ENCODE peak calls at places on chromosome 19, in seven cellular contexts. W, P, U, F, L, N and C are unnamed samples.

GRCh38 chr19:2503521-2504109 is 27.7 kb downstream of the GADD45B start:
- DNase-seq in W (peak), P (no peak), U (peak), F (no peak), L (peak), N (no peak), C (no peak)

GRCh38 chr19:4369109-4369887 is 25.9 kb downstream of the MPND start:
- DNase-seq in W (peak), P (peak), U (no peak), F (peak), L (no peak), N (no peak), C (no peak)

GRCh38 chr19:44777715-44778347 is at the start of gene CBLC:
- DNase-seq in W (peak), P (peak), U (no peak), F (peak), L (no peak), N (peak), C (no peak)

GRCh38 chr19:17405250-17406038 is at the start of gene BST2:
- DNase-seq in W (peak), P (no peak), U (peak), F (peak), L (peak), N (peak), C (no peak)

GRCh38 chr19:39613597-39613996 is 11.3 kb downstream of the LGALS13 start:
- DNase-seq in W (no peak), P (no peak), U (no peak), F (no peak), L (no peak), N (no peak), C (no peak)

GRCh38 chr19:39546599-39546998 is 6.6 kb upstream of the EID2 start:
- DNase-seq in W (peak), P (no peak), U (no peak), F (peak), L (no peak), N (peak), C (no peak)

GRCh38 chr19:531753-532571 is at the start of gene CDC34:
- DNase-seq in W (no peak), P (no peak), U (no peak), F (no peak), L (no peak), N (no peak), C (no peak)

GRCh38 chr19:45079063-45079910 is at the start of gene GEMIN7:
- DNase-seq in W (peak), P (peak), U (peak), F (peak), L (peak), N (peak), C (peak)

GRCh38 chr19:39319098-39319891 is 1.4 kb downstream of the LRFN1 start:
- DNase-seq in W (no peak), P (no peak), U (no peak), F (no peak), L (no peak), N (no peak), C (no peak)

GRCh38 chr19:16457195-16457953 is 14.4 kb downstream of the EPS15L1 start:
- DNase-seq in W (no peak), P (peak), U (peak), F (no peak), L (peak), N (no peak), C (no peak)

GRCh38 chr19:49718511-49718910 is 27.6 kb downstream of the CPT1C start:
- DNase-seq in W (peak), P (no peak), U (peak), F (no peak), L (peak), N (peak), C (no peak)

GRCh38 chr19:16470911-16471811 is 609 bp downstream of the EPS15L1 start:
- DNase-seq in W (peak), P (peak), U (peak), F (no peak), L (peak), N (no peak), C (no peak)

GRCh38 chr19:49845433-49845832 is 5.5 kb upstream of the PTOV1 start:
- DNase-seq in W (no peak), P (no peak), U (peak), F (no peak), L (no peak), N (no peak), C (no peak)

GRCh38 chr19:1027020-1027952 is 878 bp downstream of the CNN2 start:
- DNase-seq in W (peak), P (no peak), U (no peak), F (no peak), L (no peak), N (no peak), C (peak)

GRCh38 chr19:39590265-39590664 is 12.1 kb upstream of the LGALS13 start:
- DNase-seq in W (peak), P (peak), U (peak), F (no peak), L (no peak), N (no peak), C (peak)

GRCh38 chr19:45507864-45508680 is 793 bp downstream of the VASP start:
- DNase-seq in W (peak), P (peak), U (no peak), F (peak), L (peak), N (peak), C (no peak)

GRCh38 chr19:1567116-1567847 is 843 bp downstream of the MEX3D start:
- DNase-seq in W (no peak), P (no peak), U (no peak), F (no peak), L (peak), N (no peak), C (no peak)

GRCh38 chr19:597406-598315 is 8.0 kb downstream of the HCN2 start:
- DNase-seq in W (no peak), P (no peak), U (no peak), F (no peak), L (no peak), N (no peak), C (no peak)

GRCh38 chr19:5430237-5430636 is 25.0 kb upstream of the ZNRF4 start:
- DNase-seq in W (peak), P (peak), U (no peak), F (peak), L (no peak), N (no peak), C (no peak)

GRCh38 chr19:36182612-36183454 is 30.6 kb upstream of the COX7A1 start:
- DNase-seq in W (peak), P (no peak), U (peak), F (peak), L (no peak), N (peak), C (no peak)

GRCh38 chr19:16385296-16385695 is 60.7 kb downstream of the KLF2 start:
- DNase-seq in W (no peak), P (no peak), U (no peak), F (no peak), L (no peak), N (no peak), C (no peak)

GRCh38 chr19:46730595-46730994 is 13.7 kb upstream of the PRKD2 start:
- DNase-seq in W (no peak), P (no peak), U (no peak), F (no peak), L (no peak), N (no peak), C (no peak)

GRCh38 chr19:35669566-35669965 is 3.2 kb downstream of the UPK1A start:
- DNase-seq in W (no peak), P (no peak), U (no peak), F (no peak), L (no peak), N (no peak), C (no peak)

GRCh38 chr19:36136975-36137686 is 2.7 kb upstream of the CAPNS1 start:
- DNase-seq in W (peak), P (no peak), U (peak), F (no peak), L (no peak), N (peak), C (no peak)

GRCh38 chr19:33407716-33408115 is 34.2 kb downstream of the CEBPG start:
- DNase-seq in W (no peak), P (no peak), U (no peak), F (no peak), L (no peak), N (no peak), C (no peak)

GRCh38 chr19:703651-704446 is 4.9 kb upstream of the PALM start:
- DNase-seq in W (peak), P (peak), U (peak), F (peak), L (peak), N (peak), C (peak)

GRCh38 chr19:30318261-30318660 is 53.9 kb upstream of the ZNF536 start:
- DNase-seq in W (no peak), P (no peak), U (no peak), F (no peak), L (no peak), N (no peak), C (no peak)

GRCh38 chr19:5137571-5138124 is 168.7 kb downstream of the KDM4B start:
- DNase-seq in W (peak), P (peak), U (no peak), F (peak), L (no peak), N (no peak), C (no peak)

GRCh38 chr19:55502197-55502952 is 14.1 kb downstream of the SSC5D start:
- DNase-seq in W (no peak), P (no peak), U (no peak), F (no peak), L (no peak), N (no peak), C (no peak)
- H2BK5ac ChIP-seq in W (no peak), P (no peak), U (no peak), F (no peak), L (no peak), N (no peak), C (no peak)

GRCh38 chr19:37926255-37926654 is 19.2 kb downstream of the SIPA1L3 start:
- DNase-seq in W (no peak), P (no peak), U (no peak), F (no peak), L (no peak), N (no peak), C (no peak)

GRCh38 chr19:37926711-37927110 is 19.7 kb downstream of the SIPA1L3 start:
- DNase-seq in W (no peak), P (no peak), U (no peak), F (no peak), L (no peak), N (no peak), C (no peak)

GRCh38 chr19:37925212-37925611 is 18.2 kb downstream of the SIPA1L3 start:
- DNase-seq in W (no peak), P (no peak), U (no peak), F (no peak), L (no peak), N (no peak), C (no peak)

GRCh38 chr19:37914908-37915307 is 7.9 kb downstream of the SIPA1L3 start:
- DNase-seq in W (no peak), P (no peak), U (no peak), F (no peak), L (no peak), N (no peak), C (no peak)

DNA sequence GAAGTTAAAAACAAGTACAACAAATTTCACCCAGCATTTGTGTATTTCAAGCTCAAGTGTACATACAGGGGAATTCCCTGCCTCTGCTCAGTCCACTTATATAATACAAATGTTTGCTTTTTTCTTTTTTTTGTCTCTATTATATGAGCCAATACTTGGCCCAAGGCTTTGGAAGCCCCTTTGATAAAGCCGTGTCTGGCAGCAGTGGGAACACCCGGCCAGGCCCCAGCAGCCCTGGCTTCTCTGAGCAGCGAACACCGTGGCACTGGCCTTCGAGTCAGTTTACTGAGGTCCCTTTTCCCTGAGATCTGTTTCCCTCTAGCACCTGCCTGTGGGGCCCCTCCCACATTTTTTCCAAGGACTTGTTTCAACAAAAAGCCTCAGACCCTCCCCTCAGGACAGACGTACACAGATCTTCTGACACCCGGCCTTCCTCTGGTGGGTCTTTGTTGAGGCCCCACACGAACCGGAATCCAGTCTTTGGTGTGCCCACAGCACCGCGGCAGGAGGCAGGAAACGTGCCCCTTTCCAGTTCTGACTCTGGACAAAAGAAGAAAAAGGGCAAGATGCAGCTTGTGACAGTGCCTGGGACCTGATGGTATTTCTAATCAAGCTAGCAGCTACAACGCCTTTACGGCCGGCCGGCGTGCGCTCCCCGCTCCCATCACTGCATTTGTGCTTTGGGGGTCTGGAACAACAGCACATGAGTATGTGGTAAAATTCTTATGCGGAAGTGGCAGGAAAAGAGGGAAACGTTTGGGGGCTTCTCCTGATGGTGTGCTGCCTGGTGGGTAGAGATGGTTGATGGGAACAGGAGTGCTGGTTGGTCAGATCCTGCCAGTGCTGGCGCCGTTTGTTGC is 13.8 kb downstream of the SIPA1L3 start:
- DNase-seq in W (no peak), P (no peak), U (no peak), F (no peak), L (no peak), N (no peak), C (no peak)
- H4K8ac ChIP-seq in W (no peak), P (peak), U (no peak), F (no peak), L (no peak), N (no peak), C (no peak)

GRCh38 chr19:56134655-56134922 is 6.5 kb upstream of the ZNF444 start:
- DNase-seq in W (no peak), P (no peak), U (no peak), F (no peak), L (no peak), N (no peak), C (no peak)
- H2BK5ac ChIP-seq in W (no peak), P (no peak), U (no peak), F (no peak), L (no peak), N (no peak), C (no peak)

GRCh38 chr19:23998568-23998967 is 83.9 kb downstream of the ZNF726 start:
- DNase-seq in W (no peak), P (no peak), U (no peak), F (no peak), L (no peak), N (no peak), C (no peak)

GRCh38 chr19:24000656-24001055 is 86.0 kb downstream of the ZNF726 start:
- DNase-seq in W (no peak), P (no peak), U (no peak), F (no peak), L (no peak), N (peak), C (no peak)

GRCh38 chr19:23996549-23996948 is 81.9 kb downstream of the ZNF726 start:
- DNase-seq in W (peak), P (peak), U (no peak), F (peak), L (no peak), N (no peak), C (no peak)

GRCh38 chr19:24002256-24002945 is 84.6 kb upstream of the ZNF254 start:
- DNase-seq in W (no peak), P (no peak), U (no peak), F (no peak), L (no peak), N (no peak), C (no peak)

DNA sequence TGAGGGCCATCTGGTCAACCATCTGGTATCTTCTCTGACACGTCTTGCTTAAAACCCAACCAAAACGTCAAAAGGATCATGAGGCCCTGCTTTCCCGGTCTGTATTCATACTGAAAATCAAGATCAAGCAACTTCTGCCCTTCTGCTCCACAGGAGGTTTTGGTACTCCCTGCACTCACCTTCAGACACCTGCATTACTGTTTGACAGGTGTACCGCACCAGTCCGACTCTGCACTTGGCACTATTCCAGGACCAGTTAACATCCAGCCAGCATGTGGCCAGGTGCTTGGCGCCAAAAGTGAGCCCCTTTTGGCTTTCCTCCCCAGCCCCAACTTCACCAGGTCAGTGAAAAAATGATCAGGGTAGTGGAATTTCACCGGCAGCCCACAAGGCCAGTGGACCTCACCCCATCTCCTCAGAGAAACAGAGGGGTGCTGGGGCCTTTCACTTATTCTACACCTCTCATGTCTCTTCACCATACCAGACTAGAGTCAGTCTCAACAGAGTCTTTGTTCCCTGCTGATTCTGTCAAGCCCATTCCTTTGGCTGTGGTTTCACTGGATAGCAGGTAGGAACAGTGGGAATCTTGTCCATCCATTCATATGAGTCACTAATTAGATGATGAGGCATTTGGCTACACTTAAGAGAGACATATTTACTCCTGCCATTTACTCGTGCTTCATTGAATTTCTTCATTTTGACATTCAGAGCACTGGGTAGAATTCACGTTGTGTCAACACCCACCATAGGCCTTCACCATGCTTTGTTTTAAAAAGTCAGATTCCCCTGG is 85.3 kb downstream of the ZNF726 start:
- DNase-seq in W (no peak), P (no peak), U (no peak), F (no peak), L (no peak), N (peak), C (no peak)
- H4K8ac ChIP-seq in W (no peak), P (no peak), U (no peak), F (no peak), L (no peak), N (no peak), C (no peak)

GRCh38 chr19:54433697-54434096 is 15.3 kb upstream of the LENG8 start:
- DNase-seq in W (no peak), P (no peak), U (no peak), F (no peak), L (no peak), N (no peak), C (no peak)
- H2BK5ac ChIP-seq in W (no peak), P (no peak), U (no peak), F (no peak), L (no peak), N (no peak), C (no peak)

GRCh38 chr19:10894911-10895213 is 23.5 kb downstream of the CARM1 start:
- DNase-seq in W (no peak), P (no peak), U (no peak), F (no peak), L (no peak), N (no peak), C (no peak)

GRCh38 chr19:10892256-10892655 is 20.9 kb downstream of the CARM1 start:
- DNase-seq in W (no peak), P (no peak), U (no peak), F (peak), L (no peak), N (no peak), C (no peak)

GRCh38 chr19:10895920-10896319 is 24.6 kb downstream of the CARM1 start:
- DNase-seq in W (peak), P (no peak), U (no peak), F (peak), L (no peak), N (no peak), C (no peak)

GRCh38 chr19:10896851-10897526 is 25.6 kb downstream of the CARM1 start:
- DNase-seq in W (no peak), P (no peak), U (peak), F (no peak), L (peak), N (no peak), C (no peak)

GRCh38 chr19:10895363-10895762 is 24.0 kb downstream of the CARM1 start:
- DNase-seq in W (no peak), P (no peak), U (no peak), F (no peak), L (no peak), N (no peak), C (no peak)
- H4K8ac ChIP-seq in W (no peak), P (peak), U (no peak), F (no peak), L (no peak), N (no peak), C (no peak)

GRCh38 chr19:7979559-7979958 is 25.9 kb downstream of the ELAVL1 start:
- DNase-seq in W (no peak), P (no peak), U (no peak), F (no peak), L (no peak), N (no peak), C (no peak)

GRCh38 chr19:7981199-7981598 is 24.2 kb downstream of the ELAVL1 start:
- DNase-seq in W (no peak), P (no peak), U (no peak), F (no peak), L (no peak), N (no peak), C (no peak)

GRCh38 chr19:7980168-7980567 is 25.3 kb downstream of the ELAVL1 start:
- DNase-seq in W (no peak), P (no peak), U (no peak), F (no peak), L (no peak), N (no peak), C (no peak)

GRCh38 chr19:7981661-7982060 is 23.8 kb downstream of the ELAVL1 start:
- DNase-seq in W (no peak), P (no peak), U (no peak), F (no peak), L (no peak), N (no peak), C (no peak)

GRCh38 chr19:7980635-7981121 is 24.8 kb downstream of the ELAVL1 start:
- DNase-seq in W (no peak), P (no peak), U (no peak), F (no peak), L (no peak), N (no peak), C (no peak)
- H2BK5ac ChIP-seq in W (no peak), P (no peak), U (no peak), F (no peak), L (no peak), N (no peak), C (no peak)

DNA sequence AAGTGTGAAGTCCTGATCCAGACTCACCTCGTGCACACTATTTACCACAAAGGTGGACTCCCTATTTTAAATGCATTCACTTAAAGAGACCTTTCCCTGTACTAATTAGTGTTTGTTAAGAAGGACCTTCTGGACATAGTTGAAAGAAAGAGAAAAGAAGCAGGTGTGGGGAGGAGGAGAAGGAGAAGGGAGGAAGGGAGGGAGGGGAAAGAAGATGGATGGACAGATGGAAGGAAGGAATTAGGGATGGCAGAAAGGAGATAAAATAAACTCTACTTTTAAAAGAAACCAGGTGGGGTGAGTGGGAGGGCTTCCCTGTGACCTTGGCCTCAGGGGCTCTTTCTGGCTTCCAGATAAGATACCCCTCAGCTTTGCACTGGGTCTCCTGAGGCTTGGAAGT is 21.4 kb downstream of the ZNF175 start:
- DNase-seq in W (no peak), P (no peak), U (no peak), F (no peak), L (no peak), N (no peak), C (no peak)
- H4K8ac ChIP-seq in W (no peak), P (no peak), U (no peak), F (no peak), L (no peak), N (no peak), C (no peak)